ENCODE peak calls at places on chromosomes 4 and X, in seven cellular contexts. O is Panc1, W is HepG2, J is GM12878, Y is GM23338, B is HCT116, V is K562. G is an unnamed sample.

GRCh38 chrX:20352935-20353336 is 86.2 kb upstream of the RPS6KA3 start:
- ATAC-seq in O (no peak), W (no peak), J (peak; percentile 88), Y (no peak), B (no peak), V (no peak), G (no peak)

GRCh38 chr4:1370321-1371124 is 23.5 kb downstream of the UVSSA start:
- ATAC-seq in O (no peak), W (no peak), J (no peak), Y (no peak), B (no peak), V (no peak), G (no peak)

GRCh38 chr4:143554728-143555597 is 41.5 kb downstream of the SMARCA5 start:
- ATAC-seq in O (no peak), W (no peak), J (peak; percentile 69), Y (no peak), B (no peak), V (no peak), G (no peak)

GRCh38 chrX:124346064-124346876 is at the start of gene SH2D1A:
- ATAC-seq in O (no peak), W (no peak), J (no peak), Y (no peak), B (no peak), V (peak; percentile 49), G (peak; percentile 22)

GRCh38 chr4:108058685-108059440 is 69.2 kb downstream of the HADH start:
- ATAC-seq in O (peak; percentile 87), W (peak; percentile 87), J (no peak), Y (no peak), B (peak; percentile 78), V (no peak), G (no peak)

GRCh38 chr4:22170353-22170752 is 221.8 kb upstream of the KCNIP4 start:
- ATAC-seq in O (no peak), W (no peak), J (no peak), Y (no peak), B (no peak), V (no peak), G (no peak)

GRCh38 chr4:168572002-168572401 is 75.2 kb downstream of the PALLD start:
- ATAC-seq in O (no peak), W (no peak), J (no peak), Y (no peak), B (no peak), V (no peak), G (no peak)

GRCh38 chr4:124278477-124278876 is 434.1 kb downstream of the ANKRD50 start:
- ATAC-seq in O (no peak), W (no peak), J (no peak), Y (no peak), B (peak; percentile 52), V (no peak), G (no peak)

GRCh38 chrX:14043209-14043608 is 13.5 kb upstream of the GEMIN8 start:
- ATAC-seq in O (no peak), W (peak; percentile 51), J (no peak), Y (no peak), B (no peak), V (no peak), G (no peak)

GRCh38 chrX:54978448-54978847 is 15.5 kb downstream of the PFKFB1 start:
- ATAC-seq in O (no peak), W (no peak), J (no peak), Y (no peak), B (peak; percentile 36), V (no peak), G (no peak)

GRCh38 chr4:150573534-150573933 is 8.4 kb upstream of the MAB21L2 start:
- ATAC-seq in O (no peak), W (no peak), J (peak; percentile 39), Y (no peak), B (no peak), V (peak; percentile 20), G (no peak)

GRCh38 chrX:1534321-1535168 is 2.4 kb downstream of the P2RY8 start:
- ATAC-seq in O (peak; percentile 51), W (peak; percentile 31), J (peak; percentile 65), Y (peak; percentile 90), B (no peak), V (peak; percentile 45), G (no peak)

GRCh38 chr4:187286536-187286935 is 562.9 kb upstream of the FAT1 start:
- ATAC-seq in O (no peak), W (no peak), J (no peak), Y (no peak), B (no peak), V (no peak), G (no peak)

GRCh38 chrX:122941801-122942200 is 242.3 kb upstream of the GRIA3 start:
- ATAC-seq in O (no peak), W (no peak), J (no peak), Y (no peak), B (no peak), V (no peak), G (no peak)

GRCh38 chr4:55181606-55182005 is 56.2 kb upstream of the KDR start:
- ATAC-seq in O (no peak), W (no peak), J (no peak), Y (no peak), B (no peak), V (no peak), G (no peak)
- H3K4me1 ChIP-seq in O (no peaks in the 10 kb centered on the region), W (no peaks in the 10 kb centered on the region), J (no peaks in the 10 kb centered on the region), Y (peaks cover 28% of the 10 kb centered on the region), B (peaks cover 16% of the 10 kb centered on the region), V (no peaks in the 10 kb centered on the region), G (no peaks in the 10 kb centered on the region)

GRCh38 chrX:141341743-141342142 is 99.4 kb upstream of the SPANXC start:
- ATAC-seq in O (no peak), W (no peak), J (no peak), Y (no peak), B (no peak), V (no peak), G (no peak)

GRCh38 chrX:141341341-141341740 is 99.0 kb upstream of the SPANXC start:
- ATAC-seq in O (no peak), W (no peak), J (no peak), Y (no peak), B (no peak), V (no peak), G (no peak)
- TF ChIP-seq POLR2AphosphoS5 in O (no peak), W (no peak), J (no peak), Y (no peak), B (no peak), V (no peak), G (no peak)

GRCh38 chr4:7908668-7909067 is 31.0 kb downstream of the AFAP1 start:
- ATAC-seq in O (no peak), W (no peak), J (no peak), Y (no peak), B (no peak), V (no peak), G (no peak)

GRCh38 chr4:7906171-7906581 is 33.5 kb downstream of the AFAP1 start:
- ATAC-seq in O (no peak), W (no peak), J (no peak), Y (no peak), B (no peak), V (no peak), G (no peak)

GRCh38 chr4:7904942-7905341 is 34.7 kb downstream of the AFAP1 start:
- ATAC-seq in O (peak; percentile 44), W (no peak), J (no peak), Y (no peak), B (no peak), V (no peak), G (peak; percentile 49)

GRCh38 chr4:7905461-7905915 is 34.2 kb downstream of the AFAP1 start:
- ATAC-seq in O (no peak), W (no peak), J (no peak), Y (no peak), B (no peak), V (no peak), G (peak; percentile 46)

DNA sequence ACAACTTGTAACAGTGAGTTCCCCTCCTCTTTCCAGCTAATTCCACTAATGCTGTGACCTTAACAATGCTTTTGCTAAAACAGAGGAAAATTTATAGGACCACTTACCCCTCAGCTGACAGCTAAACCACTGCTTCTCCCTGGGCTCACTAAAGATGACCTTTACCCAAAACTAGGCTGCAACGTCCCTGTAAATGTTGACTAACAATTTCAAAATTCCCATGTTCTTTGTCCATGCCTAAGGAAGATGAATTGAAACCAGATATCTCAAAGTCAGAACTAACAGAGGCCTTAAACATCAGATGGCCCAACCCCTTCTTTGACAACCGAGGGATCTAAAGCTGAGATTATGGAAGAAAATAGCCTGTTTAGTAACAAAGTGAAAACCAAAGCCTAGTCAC is 32.5 kb downstream of the AFAP1 start:
- ATAC-seq in O (no peak), W (peak; percentile 51), J (no peak), Y (no peak), B (no peak), V (no peak), G (no peak)
- H3K4me1 ChIP-seq in O (peaks cover 99% of the 10 kb centered on the region), W (peaks cover 50% of the 10 kb centered on the region), J (no peaks in the 10 kb centered on the region), Y (peaks cover 84% of the 10 kb centered on the region), B (no peaks in the 10 kb centered on the region), V (no peaks in the 10 kb centered on the region), G (peaks cover 54% of the 10 kb centered on the region)

DNA sequence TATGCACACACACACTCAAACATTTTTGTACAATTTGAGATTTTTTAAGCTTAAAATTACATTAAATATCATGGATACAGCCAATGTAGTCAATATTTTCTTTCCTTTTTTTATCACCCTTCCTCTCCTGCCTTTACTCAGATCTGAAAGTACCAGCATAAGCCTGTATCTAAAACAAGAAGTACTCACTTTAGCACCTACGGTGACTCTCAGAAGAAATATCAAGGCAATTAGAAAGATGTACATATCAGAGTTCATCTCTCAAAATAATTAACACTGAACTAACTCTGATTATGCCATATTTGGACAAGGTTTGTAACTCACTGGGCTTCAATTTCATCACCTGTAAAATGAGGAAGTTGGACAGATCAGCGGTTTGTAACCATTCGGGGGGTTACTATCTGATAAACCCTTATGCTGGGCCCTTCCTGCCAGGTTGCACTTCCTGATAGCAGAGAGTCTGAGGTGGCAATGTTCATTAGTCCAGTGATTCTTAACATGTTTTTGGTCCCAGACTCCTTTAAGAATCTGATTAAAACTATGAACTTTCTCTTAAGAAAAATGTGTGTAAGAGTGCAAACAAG is 5.7 kb upstream of the GPR174 start:
- ATAC-seq in O (no peak), W (no peak), J (peak; percentile 95), Y (no peak), B (no peak), V (no peak), G (no peak)
- TF ChIP-seq POLR2AphosphoS5 in O (no peak), W (no peak), J (no peak), Y (no peak), B (no peak), V (no peak), G (no peak)

GRCh38 chrX:118348186-118348810 is 2.4 kb downstream of the WDR44 start:
- ATAC-seq in O (no peak), W (no peak), J (no peak), Y (peak; percentile 6), B (no peak), V (no peak), G (no peak)

GRCh38 chrX:118347131-118347530 is 1.2 kb downstream of the WDR44 start:
- ATAC-seq in O (no peak), W (no peak), J (peak; percentile 18), Y (no peak), B (no peak), V (peak; percentile 40), G (no peak)

GRCh38 chrX:118350715-118351114 is 4.8 kb downstream of the WDR44 start:
- ATAC-seq in O (no peak), W (no peak), J (peak; percentile 42), Y (no peak), B (no peak), V (no peak), G (no peak)

GRCh38 chrX:118350221-118350620 is 4.3 kb downstream of the WDR44 start:
- ATAC-seq in O (no peak), W (no peak), J (no peak), Y (no peak), B (no peak), V (no peak), G (no peak)

GRCh38 chrX:118349188-118349587 is 3.3 kb downstream of the WDR44 start:
- ATAC-seq in O (no peak), W (no peak), J (no peak), Y (no peak), B (no peak), V (no peak), G (no peak)
- H3K4me1 ChIP-seq in O (peaks cover 38% of the 10 kb centered on the region), W (peaks cover 14% of the 10 kb centered on the region), J (peaks cover 5% of the 10 kb centered on the region), Y (peaks cover 20% of the 10 kb centered on the region), B (peaks cover 13% of the 10 kb centered on the region), V (peaks cover 45% of the 10 kb centered on the region), G (no peaks in the 10 kb centered on the region)

G was measured in gastroesophageal sphincter.